ENCODE peak calls at places on chromosomes 4 and X, in six cellular contexts. X is foreskin fibroblast, R is heart right ventricle, C is heart left ventricle, Z is iris pigment epithelial cell, Y is pancreas. Q is an unnamed sample.

GRCh38 chr4:117957570-117957969 is 76.7 kb upstream of the NDST3 start:
- DNase-seq in X (no peak), C (no peak), R (no peak), Z (no peak), Y (no peak), Q (no peak)

GRCh38 chr4:8871417-8872401 is at the start of gene HMX1:
- DNase-seq in R (no peak), Y (no peak), Z (peak; percentile 18), C (no peak), X (no peak), Q (no peak)

GRCh38 chr4:112704322-112704721 is 67.4 kb downstream of the LARP7 start:
- DNase-seq in Z (no peak), C (no peak), Y (no peak), X (no peak), R (no peak), Q (no peak)

GRCh38 chrX:39953027-39953426 is 144.7 kb downstream of the BCOR start:
- DNase-seq in C (no peak), Z (no peak), R (no peak), Y (no peak), X (no peak), Q (no peak)

GRCh38 chrX:153685751-153686676 is 1.7 kb upstream of the SLC6A8 start:
- DNase-seq in X (no peak), R (no peak), C (no peak), Z (no peak), Y (no peak), Q (no peak)

GRCh38 chr4:119559044-119559647 is 69.5 kb downstream of the PDE5A start:
- DNase-seq in C (no peak), R (no peak), Y (no peak), X (peak; percentile 33), Z (peak; percentile 63), Q (peak; percentile 49)

GRCh38 chr4:8911311-8912088 is 39.9 kb upstream of the HMX1 start:
- DNase-seq in X (peak; percentile 20), Z (no peak), Y (peak; percentile 5), R (no peak), C (no peak), Q (peak; percentile 33)

GRCh38 chr4:20391224-20391623 is 139.5 kb downstream of the SLIT2 start:
- DNase-seq in C (no peak), Y (no peak), Z (peak; percentile 83), R (no peak), X (peak; percentile 22), Q (peak; percentile 21)

GRCh38 chr4:58566260-58566659 is 1456.1 kb upstream of the IGFBP7 start:
- DNase-seq in Y (no peak), Z (no peak), C (no peak), X (no peak), R (no peak), Q (no peak)

GRCh38 chr4:189804884-189805283 is 135.8 kb upstream of the FRG1 start:
- DNase-seq in C (no peak), Z (no peak), X (no peak), Y (no peak), R (peak; percentile 44), Q (no peak)

GRCh38 chr4:156158747-156159146 is 205.1 kb upstream of the CTSO start:
- DNase-seq in X (no peak), Y (no peak), C (no peak), Z (no peak), R (no peak), Q (no peak)

GRCh38 chr4:6267573-6267972 is 2.1 kb upstream of the WFS1 start:
- DNase-seq in Y (no peak), C (no peak), R (no peak), Z (peak; percentile 49), X (no peak), Q (no peak)

GRCh38 chr4:46993075-46994006 is at the start of gene GABRA4:
- DNase-seq in R (peak; percentile 24), X (no peak), Y (no peak), Z (no peak), C (peak; percentile 31), Q (no peak)

GRCh38 chr4:111283066-111283677 is 660.3 kb upstream of the PITX2 start:
- DNase-seq in X (peak; percentile 20), R (peak; percentile 21), C (peak; percentile 24), Z (peak; percentile 67), Y (peak; percentile 66), Q (peak; percentile 51)

GRCh38 chr4:120568736-120569135 is 353.8 kb downstream of the PRDM5 start:
- DNase-seq in X (no peak), R (no peak), Y (no peak), C (no peak), Z (no peak), Q (no peak)

GRCh38 chrX:49627030-49627777 is 28.4 kb downstream of the GAGE1 start:
- DNase-seq in Z (peak; percentile 11), Y (peak; percentile 16), C (no peak), R (no peak), X (no peak), Q (no peak)

GRCh38 chr4:88747351-88747750 is 49.7 kb upstream of the NAP1L5 start:
- DNase-seq in Y (no peak), Z (no peak), C (no peak), X (no peak), R (no peak), Q (no peak)

GRCh38 chr4:6258026-6258360 is 11.7 kb upstream of the WFS1 start:
- DNase-seq in R (no peak), X (no peak), Y (no peak), C (no peak), Z (no peak), Q (no peak)

GRCh38 chr4:37584087-37584486 is 102.1 kb downstream of the RELL1 start:
- DNase-seq in X (no peak), R (no peak), C (no peak), Y (no peak), Z (no peak), Q (no peak)

GRCh38 chr4:7359302-7360063 is 75.2 kb downstream of the PSAPL1 start:
- DNase-seq in X (no peak), Y (no peak), C (no peak), R (no peak), Z (no peak), Q (no peak)

GRCh38 chr4:123233409-123233808 is 163.2 kb upstream of the SPRY1 start:
- DNase-seq in Y (no peak), R (no peak), X (no peak), C (no peak), Z (peak; percentile 22), Q (no peak)